ENCODE peak calls at places on chromosomes 5 and 9, in nine cellular contexts. I, V, L, X, K, Q, A, C and Z are unnamed samples.

GRCh38 chr9:114225534-114226288 is 70.4 kb downstream of the COL27A1 start:
- DNase-seq in I (no peak), V (no peak), L (peak), X (no peak), K (peak), Q (peak), A (no peak), C (peak), Z (no peak)

GRCh38 chr9:5949103-5949699 is 58.5 kb downstream of the MLANA start:
- DNase-seq in I (peak), V (peak), L (no peak), X (no peak), K (peak), Q (peak), A (no peak), C (peak), Z (peak)

GRCh38 chr9:129252937-129253819 is 75.1 kb upstream of the IER5L start:
- DNase-seq in I (no peak), V (no peak), L (no peak), X (no peak), K (no peak), Q (no peak), A (no peak), C (no peak), Z (no peak)

GRCh38 chr9:84261082-84261746 is 79.3 kb downstream of the SLC28A3 start:
- DNase-seq in I (no peak), V (peak), L (peak), X (peak), K (peak), Q (peak), A (peak), C (peak), Z (peak)

GRCh38 chr5:150443242-150444075 is 6.1 kb downstream of the RPS14 start:
- DNase-seq in I (no peak), V (no peak), L (no peak), X (no peak), K (no peak), Q (no peak), A (no peak), C (no peak), Z (no peak)

GRCh38 chr9:81575976-81576375 is 113.4 kb downstream of the TLE1 start:
- DNase-seq in I (no peak), V (no peak), L (peak), X (no peak), K (peak), Q (no peak), A (no peak), C (peak), Z (no peak)

GRCh38 chr5:151581347-151581746 is 9.8 kb downstream of the FAT2 start:
- DNase-seq in I (no peak), V (no peak), L (no peak), X (no peak), K (no peak), Q (no peak), A (no peak), C (no peak), Z (no peak)

GRCh38 chr9:16321461-16322119 is 548.9 kb downstream of the BNC2 start:
- DNase-seq in I (no peak), V (peak), L (peak), X (peak), K (peak), Q (peak), A (peak), C (peak), Z (peak)

GRCh38 chr9:35606138-35606504 is 1.1 kb downstream of the TESK1 start:
- DNase-seq in I (no peak), V (peak), L (no peak), X (no peak), K (no peak), Q (no peak), A (no peak), C (no peak), Z (no peak)

GRCh38 chr5:177545487-177546261 is 8.7 kb downstream of the FAM193B start:
- DNase-seq in I (no peak), V (no peak), L (no peak), X (peak), K (peak), Q (no peak), A (peak), C (peak), Z (peak)

GRCh38 chr5:63928451-63928850 is 33.8 kb downstream of the HTR1A start:
- DNase-seq in I (no peak), V (no peak), L (no peak), X (no peak), K (no peak), Q (no peak), A (no peak), C (no peak), Z (no peak)

GRCh38 chr5:148810821-148811220 is 15.6 kb upstream of the ADRB2 start:
- DNase-seq in I (no peak), V (no peak), L (no peak), X (no peak), K (no peak), Q (no peak), A (no peak), C (no peak), Z (no peak)

GRCh38 chr9:37622462-37622861 is 28.3 kb upstream of the FRMPD1 start:
- DNase-seq in I (no peak), V (no peak), L (no peak), X (peak), K (no peak), Q (no peak), A (no peak), C (peak), Z (no peak)

GRCh38 chr5:32312194-32312681 is 501 bp downstream of the MTMR12 start:
- DNase-seq in I (no peak), V (peak), L (peak), X (peak), K (peak), Q (peak), A (peak), C (peak), Z (peak)

GRCh38 chr9:112520646-112521045 is 34.0 kb downstream of the KIAA1958 start:
- DNase-seq in I (no peak), V (no peak), L (no peak), X (no peak), K (no peak), Q (no peak), A (no peak), C (no peak), Z (no peak)

GRCh38 chr5:80799573-80799972 is 144.8 kb upstream of the DHFR start:
- DNase-seq in I (no peak), V (no peak), L (no peak), X (no peak), K (no peak), Q (no peak), A (no peak), C (no peak), Z (no peak)

GRCh38 chr9:129446828-129447550 is 173.9 kb downstream of the C9orf50 start:
- DNase-seq in I (no peak), V (no peak), L (no peak), X (no peak), K (no peak), Q (no peak), A (no peak), C (no peak), Z (no peak)

GRCh38 chr9:76926324-76926731 is 20.4 kb upstream of the PRUNE2 start:
- DNase-seq in I (no peak), V (no peak), L (no peak), X (peak), K (peak), Q (peak), A (no peak), C (peak), Z (no peak)

GRCh38 chr9:131999692-132000551 is 79.7 kb downstream of the MED27 start:
- DNase-seq in I (no peak), V (no peak), L (peak), X (peak), K (peak), Q (peak), A (no peak), C (peak), Z (no peak)

GRCh38 chr9:69339620-69340019 is 14.6 kb downstream of the ENTREP1 start:
- DNase-seq in I (no peak), V (no peak), L (peak), X (no peak), K (no peak), Q (no peak), A (no peak), C (no peak), Z (no peak)

GRCh38 chr5:14447958-14448881 is 133.4 kb upstream of the OTULINL start:
- DNase-seq in I (no peak), V (no peak), L (peak), X (no peak), K (peak), Q (peak), A (no peak), C (no peak), Z (no peak)

GRCh38 chr5:130158036-130158435 is 253.8 kb downstream of the CHSY3 start:
- DNase-seq in I (no peak), V (no peak), L (no peak), X (no peak), K (no peak), Q (no peak), A (no peak), C (no peak), Z (no peak)

GRCh38 chr5:137035480-137035878 is 463.6 kb downstream of the SPOCK1 start:
- DNase-seq in I (no peak), V (no peak), L (no peak), X (no peak), K (no peak), Q (peak), A (no peak), C (no peak), Z (no peak)

GRCh38 chr5:11261226-11261625 is 500.2 kb upstream of the DAP start:
- DNase-seq in I (no peak), V (no peak), L (no peak), X (no peak), K (no peak), Q (no peak), A (no peak), C (no peak), Z (no peak)

GRCh38 chr9:134284273-134284672 is 42.0 kb upstream of the RXRA start:
- DNase-seq in I (no peak), V (no peak), L (no peak), X (no peak), K (no peak), Q (peak), A (peak), C (no peak), Z (peak)

GRCh38 chr5:115472601-115473000 is 72.0 kb downstream of the FEM1C start:
- DNase-seq in I (no peak), V (no peak), L (no peak), X (no peak), K (no peak), Q (no peak), A (no peak), C (no peak), Z (no peak)

GRCh38 chr9:18606831-18607230 is 132.9 kb downstream of the ADAMTSL1 start:
- DNase-seq in I (no peak), V (no peak), L (peak), X (peak), K (peak), Q (peak), A (no peak), C (peak), Z (no peak)